ENCODE peak calls at places on chromosomes 3 and 15, in nine cellular contexts. R is aorta, S is colonic mucosa, O is psoas muscle, C is fibroblast of the aortic adventitia, T is fibroblast of lung, J is heart left ventricle, L is small intestine, E is neural progenitor cell. F is an unnamed sample.

GRCh38 chr15:70524470-70524869 is 238.9 kb downstream of the UACA start:
- DNase-seq in R (no peak), S (no peak), O (no peak), C (no peak), T (no peak), J (no peak), L (no peak), E (no peak), F (no peak)

GRCh38 chr3:112514527-112515128 is 15.4 kb upstream of the BTLA start:
- DNase-seq in R (no peak), S (no peak), O (no peak), C (peak), T (no peak), J (no peak), L (no peak), E (no peak), F (no peak)

GRCh38 chr3:143119974-143120715 is 574 bp downstream of the CHST2 start:
- DNase-seq in R (peak), S (peak), O (peak), C (peak), T (peak), J (peak), L (no peak), E (peak), F (no peak)

GRCh38 chr3:16253601-16254000 is 11.1 kb downstream of the DPH3 start:
- DNase-seq in R (peak), S (no peak), O (peak), C (peak), T (peak), J (peak), L (no peak), E (no peak), F (no peak)

GRCh38 chr15:82548700-82549099 is 8.4 kb upstream of the RPS17 start:
- DNase-seq in R (no peak), S (no peak), O (no peak), C (no peak), T (no peak), J (no peak), L (no peak), E (no peak), F (peak)

GRCh38 chr3:160739079-160739478 is 17.0 kb upstream of the PPM1L start:
- DNase-seq in R (peak), S (no peak), O (peak), C (peak), T (no peak), J (peak), L (no peak), E (no peak), F (peak)

GRCh38 chr3:190370369-190370768 is 17.6 kb upstream of the CLDN16 start:
- DNase-seq in R (no peak), S (no peak), O (no peak), C (no peak), T (no peak), J (no peak), L (no peak), E (no peak), F (no peak)

GRCh38 chr15:22262613-22263020 is 182.3 kb downstream of the OR4M2 start:
- DNase-seq in R (peak), S (no peak), O (peak), C (no peak), T (no peak), J (no peak), L (peak), E (no peak), F (no peak)

GRCh38 chr15:57118013-57118799 is 199.8 kb downstream of the TCF12 start:
- DNase-seq in R (no peak), S (no peak), O (no peak), C (peak), T (peak), J (no peak), L (no peak), E (no peak), F (no peak)

GRCh38 chr15:42220216-42220615 is 12.1 kb upstream of the VPS39 start:
- DNase-seq in R (no peak), S (no peak), O (no peak), C (no peak), T (no peak), J (no peak), L (no peak), E (no peak), F (no peak)

GRCh38 chr15:62578548-62578947 is 413.5 kb upstream of the C2CD4B start:
- DNase-seq in R (no peak), S (peak), O (no peak), C (no peak), T (no peak), J (no peak), L (peak), E (no peak), F (no peak)

GRCh38 chr3:18841422-18842343 is 306.6 kb upstream of the KCNH8 start:
- DNase-seq in R (no peak), S (no peak), O (no peak), C (peak), T (no peak), J (no peak), L (no peak), E (no peak), F (no peak)

GRCh38 chr15:70687432-70687831 is 75.9 kb downstream of the UACA start:
- DNase-seq in R (no peak), S (no peak), O (no peak), C (no peak), T (no peak), J (no peak), L (no peak), E (no peak), F (no peak)

GRCh38 chr3:123105201-123106189 is 38.7 kb downstream of the PDIA5 start:
- DNase-seq in R (peak), S (no peak), O (no peak), C (no peak), T (no peak), J (no peak), L (no peak), E (peak), F (no peak)

GRCh38 chr3:194745427-194746184 is 59.9 kb downstream of the FAM43A start:
- DNase-seq in R (no peak), S (no peak), O (no peak), C (no peak), T (no peak), J (no peak), L (peak), E (no peak), F (no peak)

GRCh38 chr3:169664034-169664820 is 715 bp upstream of the MECOM start:
- DNase-seq in R (no peak), S (no peak), O (no peak), C (peak), T (peak), J (peak), L (no peak), E (peak), F (no peak)

GRCh38 chr3:141454906-141455602 is 31.8 kb upstream of the RASA2 start:
- DNase-seq in R (no peak), S (no peak), O (no peak), C (peak), T (peak), J (no peak), L (peak), E (peak), F (no peak)

GRCh38 chr3:59563072-59563605 is 513.3 kb upstream of the CFAP20DC start:
- DNase-seq in R (no peak), S (no peak), O (no peak), C (no peak), T (peak), J (no peak), L (no peak), E (no peak), F (no peak)

GRCh38 chr3:140906785-140907184 is 34.9 kb upstream of the SLC25A36 start:
- DNase-seq in R (no peak), S (no peak), O (no peak), C (no peak), T (no peak), J (no peak), L (no peak), E (no peak), F (no peak)

GRCh38 chr3:139534992-139535879 is 4.3 kb downstream of the RBP1 start:
- DNase-seq in R (peak), S (peak), O (peak), C (peak), T (peak), J (peak), L (peak), E (peak), F (peak)

GRCh38 chr3:29827756-29828155 is 546.9 kb downstream of the RBMS3 start:
- DNase-seq in R (no peak), S (no peak), O (no peak), C (peak), T (peak), J (no peak), L (no peak), E (no peak), F (no peak)

GRCh38 chr3:122390665-122391064 is 6.7 kb downstream of the FAM162A start:
- DNase-seq in R (no peak), S (no peak), O (no peak), C (no peak), T (peak), J (no peak), L (no peak), E (no peak), F (no peak)

GRCh38 chr3:22609139-22609538 is 594.0 kb upstream of the UBE2E2 start:
- DNase-seq in R (no peak), S (no peak), O (no peak), C (no peak), T (no peak), J (no peak), L (no peak), E (no peak), F (no peak)

GRCh38 chr15:100665570-100665969 is 63.2 kb downstream of the ASB7 start:
- DNase-seq in R (no peak), S (no peak), O (no peak), C (peak), T (peak), J (no peak), L (no peak), E (no peak), F (no peak)

GRCh38 chr3:27093771-27094170 is 275.4 kb downstream of the NEK10 start:
- DNase-seq in R (no peak), S (no peak), O (no peak), C (peak), T (peak), J (no peak), L (no peak), E (no peak), F (no peak)

GRCh38 chr15:25508369-25509002 is 69.7 kb upstream of the UBE3A start:
- DNase-seq in R (no peak), S (no peak), O (no peak), C (peak), T (peak), J (no peak), L (no peak), E (peak), F (no peak)

GRCh38 chr3:57080171-57080570 is 19.7 kb downstream of the SPATA12 start:
- DNase-seq in R (no peak), S (no peak), O (no peak), C (no peak), T (no peak), J (no peak), L (no peak), E (no peak), F (no peak)

GRCh38 chr3:4744405-4745239 is 234.6 kb upstream of the BHLHE40 start:
- DNase-seq in R (no peak), S (no peak), O (no peak), C (peak), T (peak), J (no peak), L (no peak), E (no peak), F (no peak)

DNA sequence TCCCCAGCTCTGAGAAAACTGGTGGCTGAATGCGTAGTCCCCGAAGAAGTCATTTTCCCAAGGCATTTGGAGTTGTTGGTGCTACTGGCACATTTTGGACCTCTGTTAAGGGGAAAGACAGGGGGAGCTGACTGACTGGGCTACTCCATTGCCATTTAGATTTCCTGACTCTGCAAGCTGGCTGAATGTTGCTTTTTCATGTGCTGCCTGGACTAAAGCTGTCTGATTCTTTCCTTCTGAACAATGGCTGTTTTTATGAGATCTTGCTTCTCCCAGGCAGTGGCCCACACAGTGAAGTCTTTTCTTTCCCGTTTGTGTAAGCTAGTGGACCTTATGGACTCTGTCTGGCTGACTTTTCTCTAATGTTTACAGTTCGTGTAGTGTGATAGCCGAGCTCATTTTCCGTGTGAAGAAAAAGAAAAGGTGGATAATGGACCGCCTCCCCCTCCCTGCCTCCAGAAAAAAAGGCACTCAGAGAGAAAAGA is 38.2 kb upstream of the TRAK1 start:
- DNase-seq in R (no peak), S (no peak), O (no peak), C (no peak), T (peak), J (no peak), L (peak), E (peak), F (no peak)
- H3K4me3 ChIP-seq in R (no peak), S (no peak), O (no peak), C (peak), T (no peak), J (no peak), L (no peak), E (peak), F (peak)

GRCh38 chr15:60391722-60392340 is 6.0 kb downstream of the ANXA2 start:
- DNase-seq in R (no peak), S (no peak), O (no peak), C (peak), T (no peak), J (no peak), L (peak), E (no peak), F (no peak)
- H3K4me3 ChIP-seq in R (no peak), S (no peak), O (peak), C (peak), T (peak), J (peak), L (no peak), E (no peak), F (peak)

GRCh38 chr3:32817195-32817560 is 619 bp upstream of the TRIM71 start:
- DNase-seq in R (no peak), S (no peak), O (no peak), C (no peak), T (no peak), J (no peak), L (no peak), E (peak), F (no peak)
- H3K4me3 ChIP-seq in R (peak), S (peak), O (peak), C (no peak), T (no peak), J (peak), L (peak), E (peak), F (peak)

GRCh38 chr15:67834593-67835348 is 5.1 kb downstream of the RNU6-1 start:
- DNase-seq in R (no peak), S (no peak), O (peak), C (no peak), T (no peak), J (no peak), L (no peak), E (peak), F (no peak)

GRCh38 chr15:67833504-67834248 is 6.2 kb downstream of the RNU6-1 start:
- DNase-seq in R (no peak), S (peak), O (peak), C (no peak), T (no peak), J (no peak), L (peak), E (peak), F (no peak)

GRCh38 chr15:67832965-67833503 is 6.8 kb downstream of the RNU6-1 start:
- DNase-seq in R (no peak), S (no peak), O (peak), C (no peak), T (no peak), J (no peak), L (no peak), E (peak), F (no peak)

GRCh38 chr15:67835349-67836133 is 4.3 kb downstream of the RNU6-1 start:
- DNase-seq in R (no peak), S (no peak), O (peak), C (no peak), T (no peak), J (no peak), L (no peak), E (peak), F (no peak)

GRCh38 chr15:67834249-67834592 is 5.6 kb downstream of the RNU6-1 start:
- DNase-seq in R (no peak), S (no peak), O (no peak), C (no peak), T (no peak), J (no peak), L (no peak), E (no peak), F (no peak)
- H3K4me3 ChIP-seq in R (no peak), S (peak), O (peak), C (no peak), T (peak), J (peak), L (peak), E (peak), F (peak)

GRCh38 chr15:31344824-31345605 is 18.4 kb downstream of the KLF13 start:
- DNase-seq in R (no peak), S (peak), O (peak), C (no peak), T (no peak), J (peak), L (peak), E (no peak), F (no peak)

GRCh38 chr15:31347981-31348803 is 21.6 kb downstream of the KLF13 start:
- DNase-seq in R (no peak), S (no peak), O (peak), C (no peak), T (no peak), J (no peak), L (no peak), E (no peak), F (no peak)

GRCh38 chr15:31345606-31346366 is 19.2 kb downstream of the KLF13 start:
- DNase-seq in R (no peak), S (no peak), O (peak), C (no peak), T (no peak), J (no peak), L (no peak), E (no peak), F (no peak)

GRCh38 chr15:31347067-31347975 is 20.7 kb downstream of the KLF13 start:
- DNase-seq in R (no peak), S (no peak), O (no peak), C (no peak), T (no peak), J (peak), L (peak), E (no peak), F (no peak)

GRCh38 chr15:31346367-31347066 is 19.9 kb downstream of the KLF13 start:
- DNase-seq in R (no peak), S (no peak), O (no peak), C (no peak), T (no peak), J (no peak), L (no peak), E (no peak), F (no peak)
- H3K4me3 ChIP-seq in R (no peak), S (peak), O (peak), C (no peak), T (no peak), J (no peak), L (peak), E (no peak), F (no peak)

DNA sequence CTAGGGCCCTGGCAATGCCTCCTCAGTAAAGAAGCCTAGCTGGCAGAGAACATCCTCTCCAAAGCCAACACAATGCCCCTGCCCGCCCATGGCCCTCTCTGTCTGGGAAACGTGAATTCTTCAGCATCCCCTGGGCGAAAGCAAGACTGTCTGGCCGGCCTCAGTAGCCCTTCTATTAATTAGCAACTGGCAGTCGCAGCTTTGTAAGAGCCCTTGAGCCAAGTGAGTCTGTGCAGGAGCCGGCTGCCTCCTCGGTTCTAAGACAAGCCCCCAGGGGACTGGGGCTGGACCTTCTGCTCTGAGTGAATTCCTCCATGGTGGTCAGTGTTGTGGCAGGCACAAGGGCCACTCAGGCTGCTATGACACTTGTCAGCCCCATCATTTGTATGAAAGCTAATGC is 7.4 kb downstream of the HCN4 start:
- DNase-seq in R (no peak), S (no peak), O (no peak), C (no peak), T (no peak), J (no peak), L (no peak), E (no peak), F (no peak)
- H3K4me3 ChIP-seq in R (no peak), S (no peak), O (no peak), C (no peak), T (no peak), J (no peak), L (no peak), E (no peak), F (no peak)

DNA sequence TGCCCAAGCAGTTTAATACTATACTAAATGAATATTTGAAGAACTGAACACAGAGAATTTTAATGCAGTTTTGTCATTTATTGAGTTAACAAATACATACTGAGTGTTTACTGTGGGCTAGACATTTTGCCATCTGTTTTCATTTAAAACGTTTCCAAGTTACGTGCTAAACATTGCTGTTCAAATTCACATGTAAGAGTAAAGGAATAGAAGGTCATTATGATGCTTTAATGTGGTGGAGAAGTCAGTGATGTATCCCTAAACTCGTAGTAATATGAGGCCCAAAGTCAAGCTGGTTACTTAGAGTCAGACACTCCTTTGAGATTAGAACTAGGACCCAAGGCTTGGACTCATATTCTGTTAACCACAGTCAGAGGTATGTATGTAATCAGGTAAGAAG is 49.4 kb downstream of the CRYBG3 start:
- DNase-seq in R (no peak), S (no peak), O (no peak), C (peak), T (peak), J (no peak), L (no peak), E (no peak), F (no peak)
- H3K4me3 ChIP-seq in R (no peak), S (no peak), O (no peak), C (no peak), T (peak), J (no peak), L (no peak), E (no peak), F (no peak)

DNA sequence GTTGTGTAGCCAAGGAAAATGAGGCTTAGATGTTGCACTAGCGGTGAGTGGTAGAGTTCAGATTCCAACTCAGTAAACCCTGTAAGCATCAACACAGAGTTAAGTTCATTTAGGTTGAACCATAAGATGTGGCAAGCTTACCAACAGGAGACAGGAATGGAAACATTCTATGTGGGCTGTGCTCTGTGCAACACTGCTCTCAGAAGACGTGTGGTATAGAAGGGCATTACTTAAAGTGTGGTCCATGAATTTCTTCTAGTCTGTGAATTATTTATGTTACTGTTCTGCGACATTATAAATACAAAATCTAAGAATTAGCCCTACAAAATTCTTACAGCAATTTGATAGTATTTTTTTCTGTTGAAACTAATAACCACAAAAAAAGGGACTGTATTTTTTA is 213.3 kb downstream of the GRM7 start:
- DNase-seq in R (no peak), S (no peak), O (no peak), C (no peak), T (no peak), J (no peak), L (no peak), E (no peak), F (no peak)
- H3K4me3 ChIP-seq in R (no peak), S (no peak), O (no peak), C (no peak), T (no peak), J (no peak), L (no peak), E (no peak), F (no peak)

DNA sequence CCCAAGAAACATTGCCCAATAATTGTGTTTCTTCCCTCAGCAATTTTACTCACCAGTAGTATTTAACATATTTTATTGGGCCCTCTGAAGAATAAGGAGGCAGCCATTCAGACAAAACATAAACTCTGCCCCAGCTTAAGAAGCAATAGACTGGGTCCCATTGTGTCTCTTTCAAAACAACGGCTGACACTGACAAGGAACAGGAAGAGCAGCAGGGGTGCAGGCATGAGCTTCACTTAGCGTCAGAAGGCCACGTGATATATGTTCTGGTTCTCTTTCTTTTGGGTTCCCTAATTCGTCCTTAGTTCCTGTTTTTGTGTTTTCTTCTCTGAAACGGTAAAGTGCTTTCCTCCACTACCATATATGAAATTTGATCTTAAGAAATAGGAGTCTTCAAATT is 242.2 kb downstream of the FHIT start:
- DNase-seq in R (peak), S (no peak), O (no peak), C (no peak), T (no peak), J (no peak), L (no peak), E (peak), F (no peak)
- H3K4me3 ChIP-seq in R (no peak), S (no peak), O (no peak), C (no peak), T (no peak), J (no peak), L (no peak), E (no peak), F (no peak)

F was measured in coronary artery.